ENCODE peak calls at places on chromosomes 1 and 21, in six cellular contexts. One of them, this sample, is unnamed.
A peak's percentile ranks its signal among the peaks of the same experiment; 100 is the strongest.

GRCh38 chr1:156310962-156311361 is 11.9 kb upstream of the VHLL start:
- DNase-seq in NAMALWA: no peak
- DNase-seq in NCI-H345: no peak
- DNase-seq in tibial artery: no peak
- DNase-seq in stimulated activated CD4-positive, alpha-beta T cell treated with anti-CD3 and anti-CD28 coated beads, Interleukin-12 subunit alpha, Interleukin-12 subunit beta, amount 100 ng/mL, for 24 hours: no peak
- DNase-seq in nucleus accumbens: no peak
- DNase-seq in this sample: peak; percentile 89

GRCh38 chr1:198701250-198701649 is 62.4 kb downstream of the PTPRC start:
- DNase-seq in nucleus accumbens: no peak
- DNase-seq in NAMALWA: no peak
- DNase-seq in NCI-H345: peak; percentile 8
- DNase-seq in tibial artery: no peak
- DNase-seq in stimulated activated CD4-positive, alpha-beta T cell treated with anti-CD3 and anti-CD28 coated beads, Interleukin-12 subunit alpha, Interleukin-12 subunit beta, amount 100 ng/mL, for 24 hours: no peak
- DNase-seq in this sample: no peak

GRCh38 chr1:64323882-64324281 is 120.5 kb downstream of the UBE2U start:
- DNase-seq in tibial artery: no peak
- DNase-seq in NCI-H345: no peak
- DNase-seq in nucleus accumbens: no peak
- DNase-seq in stimulated activated CD4-positive, alpha-beta T cell treated with anti-CD3 and anti-CD28 coated beads, Interleukin-12 subunit alpha, Interleukin-12 subunit beta, amount 100 ng/mL, for 24 hours: no peak
- DNase-seq in NAMALWA: no peak
- DNase-seq in this sample: no peak

GRCh38 chr1:174954686-174955669 is 44.8 kb upstream of the CACYBP start:
- DNase-seq in stimulated activated CD4-positive, alpha-beta T cell treated with anti-CD3 and anti-CD28 coated beads, Interleukin-12 subunit alpha, Interleukin-12 subunit beta, amount 100 ng/mL, for 24 hours: no peak
- DNase-seq in NAMALWA: peak; percentile 80
- DNase-seq in nucleus accumbens: no peak
- DNase-seq in NCI-H345: peak; percentile 87
- DNase-seq in tibial artery: no peak
- DNase-seq in this sample: no peak

GRCh38 chr21:19713324-19713723 is 1284.9 kb upstream of the NCAM2 start:
- DNase-seq in tibial artery: no peak
- DNase-seq in stimulated activated CD4-positive, alpha-beta T cell treated with anti-CD3 and anti-CD28 coated beads, Interleukin-12 subunit alpha, Interleukin-12 subunit beta, amount 100 ng/mL, for 24 hours: no peak
- DNase-seq in NCI-H345: no peak
- DNase-seq in nucleus accumbens: no peak
- DNase-seq in NAMALWA: no peak
- DNase-seq in this sample: no peak

GRCh38 chr1:36583980-36584805 is 101.5 kb upstream of the CSF3R start:
- DNase-seq in NCI-H345: no peak
- DNase-seq in NAMALWA: no peak
- DNase-seq in tibial artery: no peak
- DNase-seq in stimulated activated CD4-positive, alpha-beta T cell treated with anti-CD3 and anti-CD28 coated beads, Interleukin-12 subunit alpha, Interleukin-12 subunit beta, amount 100 ng/mL, for 24 hours: no peak
- DNase-seq in nucleus accumbens: peak; percentile 4
- DNase-seq in this sample: no peak

GRCh38 chr1:21622466-21623315 is 46.5 kb downstream of the RAP1GAP start:
- DNase-seq in NAMALWA: no peak
- DNase-seq in tibial artery: no peak
- DNase-seq in stimulated activated CD4-positive, alpha-beta T cell treated with anti-CD3 and anti-CD28 coated beads, Interleukin-12 subunit alpha, Interleukin-12 subunit beta, amount 100 ng/mL, for 24 hours: peak; percentile 43
- DNase-seq in NCI-H345: peak; percentile 51
- DNase-seq in nucleus accumbens: no peak
- DNase-seq in this sample: no peak

GRCh38 chr1:34549199-34549598 is 205.6 kb upstream of the GJB5 start:
- DNase-seq in NAMALWA: peak; percentile 26
- DNase-seq in stimulated activated CD4-positive, alpha-beta T cell treated with anti-CD3 and anti-CD28 coated beads, Interleukin-12 subunit alpha, Interleukin-12 subunit beta, amount 100 ng/mL, for 24 hours: no peak
- DNase-seq in tibial artery: no peak
- DNase-seq in NCI-H345: no peak
- DNase-seq in nucleus accumbens: no peak
- DNase-seq in this sample: no peak

GRCh38 chr1:14857436-14858195 is 259.1 kb downstream of the KAZN start:
- DNase-seq in nucleus accumbens: no peak
- DNase-seq in NCI-H345: no peak
- DNase-seq in tibial artery: no peak
- DNase-seq in NAMALWA: no peak
- DNase-seq in stimulated activated CD4-positive, alpha-beta T cell treated with anti-CD3 and anti-CD28 coated beads, Interleukin-12 subunit alpha, Interleukin-12 subunit beta, amount 100 ng/mL, for 24 hours: no peak
- DNase-seq in this sample: no peak

GRCh38 chr21:38039841-38040240 is 123.6 kb upstream of the KCNJ6 start:
- DNase-seq in NCI-H345: no peak
- DNase-seq in nucleus accumbens: no peak
- DNase-seq in stimulated activated CD4-positive, alpha-beta T cell treated with anti-CD3 and anti-CD28 coated beads, Interleukin-12 subunit alpha, Interleukin-12 subunit beta, amount 100 ng/mL, for 24 hours: no peak
- DNase-seq in NAMALWA: no peak
- DNase-seq in tibial artery: no peak
- DNase-seq in this sample: no peak

GRCh38 chr1:151326619-151327222 is 495 bp downstream of the PI4KB start:
- DNase-seq in tibial artery: peak; percentile 61
- DNase-seq in NCI-H345: peak; percentile 65
- DNase-seq in NAMALWA: peak; percentile 73
- DNase-seq in stimulated activated CD4-positive, alpha-beta T cell treated with anti-CD3 and anti-CD28 coated beads, Interleukin-12 subunit alpha, Interleukin-12 subunit beta, amount 100 ng/mL, for 24 hours: peak; percentile 57
- DNase-seq in nucleus accumbens: no peak
- DNase-seq in this sample: peak; percentile 67

GRCh38 chr21:14084701-14085100 is 126.1 kb downstream of the LIPI start:
- DNase-seq in stimulated activated CD4-positive, alpha-beta T cell treated with anti-CD3 and anti-CD28 coated beads, Interleukin-12 subunit alpha, Interleukin-12 subunit beta, amount 100 ng/mL, for 24 hours: no peak
- DNase-seq in tibial artery: no peak
- DNase-seq in NCI-H345: no peak
- DNase-seq in nucleus accumbens: no peak
- DNase-seq in NAMALWA: no peak
- DNase-seq in this sample: no peak

GRCh38 chr21:41663805-41664788 is 102.8 kb downstream of the RIPK4 start:
- DNase-seq in nucleus accumbens: no peak
- DNase-seq in tibial artery: no peak
- DNase-seq in NCI-H345: no peak
- DNase-seq in stimulated activated CD4-positive, alpha-beta T cell treated with anti-CD3 and anti-CD28 coated beads, Interleukin-12 subunit alpha, Interleukin-12 subunit beta, amount 100 ng/mL, for 24 hours: no peak
- DNase-seq in NAMALWA: no peak
- DNase-seq in this sample: peak; percentile 58

GRCh38 chr1:181353526-181353925 is 129.8 kb upstream of the CACNA1E start:
- DNase-seq in NAMALWA: no peak
- DNase-seq in tibial artery: no peak
- DNase-seq in nucleus accumbens: no peak
- DNase-seq in stimulated activated CD4-positive, alpha-beta T cell treated with anti-CD3 and anti-CD28 coated beads, Interleukin-12 subunit alpha, Interleukin-12 subunit beta, amount 100 ng/mL, for 24 hours: no peak
- DNase-seq in NCI-H345: no peak
- DNase-seq in this sample: no peak

GRCh38 chr1:180261030-180261429 is 31.0 kb downstream of the LHX4 start:
- DNase-seq in stimulated activated CD4-positive, alpha-beta T cell treated with anti-CD3 and anti-CD28 coated beads, Interleukin-12 subunit alpha, Interleukin-12 subunit beta, amount 100 ng/mL, for 24 hours: no peak
- DNase-seq in tibial artery: no peak
- DNase-seq in nucleus accumbens: no peak
- DNase-seq in NAMALWA: no peak
- DNase-seq in NCI-H345: no peak
- DNase-seq in this sample: no peak

GRCh38 chr1:157540852-157541251 is 11.5 kb downstream of the FCRL5 start:
- DNase-seq in NAMALWA: no peak
- DNase-seq in NCI-H345: no peak
- DNase-seq in nucleus accumbens: no peak
- DNase-seq in tibial artery: no peak
- DNase-seq in stimulated activated CD4-positive, alpha-beta T cell treated with anti-CD3 and anti-CD28 coated beads, Interleukin-12 subunit alpha, Interleukin-12 subunit beta, amount 100 ng/mL, for 24 hours: no peak
- DNase-seq in this sample: peak; percentile 7

GRCh38 chr1:34656706-34657105 is 98.1 kb upstream of the GJB5 start:
- DNase-seq in nucleus accumbens: no peak
- DNase-seq in stimulated activated CD4-positive, alpha-beta T cell treated with anti-CD3 and anti-CD28 coated beads, Interleukin-12 subunit alpha, Interleukin-12 subunit beta, amount 100 ng/mL, for 24 hours: no peak
- DNase-seq in tibial artery: no peak
- DNase-seq in NCI-H345: peak; percentile 28
- DNase-seq in NAMALWA: no peak
- DNase-seq in this sample: no peak

GRCh38 chr1:87334351-87335174 is 5.9 kb downstream of the LMO4 start:
- DNase-seq in nucleus accumbens: no peak
- DNase-seq in NAMALWA: peak; percentile 58
- DNase-seq in NCI-H345: no peak
- DNase-seq in tibial artery: peak; percentile 22
- DNase-seq in stimulated activated CD4-positive, alpha-beta T cell treated with anti-CD3 and anti-CD28 coated beads, Interleukin-12 subunit alpha, Interleukin-12 subunit beta, amount 100 ng/mL, for 24 hours: no peak
- DNase-seq in this sample: no peak

GRCh38 chr1:68359045-68359444 is 90.7 kb downstream of the RPE65 start:
- DNase-seq in stimulated activated CD4-positive, alpha-beta T cell treated with anti-CD3 and anti-CD28 coated beads, Interleukin-12 subunit alpha, Interleukin-12 subunit beta, amount 100 ng/mL, for 24 hours: no peak
- DNase-seq in tibial artery: no peak
- DNase-seq in NCI-H345: no peak
- DNase-seq in nucleus accumbens: no peak
- DNase-seq in NAMALWA: no peak
- DNase-seq in this sample: no peak

GRCh38 chr1:3366181-3367051 is 88.0 kb upstream of the ARHGEF16 start:
- DNase-seq in NAMALWA: no peak
- DNase-seq in stimulated activated CD4-positive, alpha-beta T cell treated with anti-CD3 and anti-CD28 coated beads, Interleukin-12 subunit alpha, Interleukin-12 subunit beta, amount 100 ng/mL, for 24 hours: no peak
- DNase-seq in tibial artery: peak; percentile 70
- DNase-seq in NCI-H345: no peak
- DNase-seq in nucleus accumbens: no peak
- DNase-seq in this sample: no peak